ENCODE peak calls at places on chromosome 5, in four cellular contexts. H, G, Q and N are unnamed samples.

GRCh38 chr5:72451771-72452505 is 55.3 kb downstream of the ZNF366 start:
- DNase-seq in H (no peak), G (peak; percentile 75), Q (no peak), N (no peak)

GRCh38 chr5:73946278-73946677 is 320.3 kb downstream of the ARHGEF28 start:
- DNase-seq in Q (peak; percentile 75), G (no peak), H (no peak), N (no peak)

GRCh38 chr5:4720831-4721230 is 419.3 kb upstream of the ADAMTS16 start:
- DNase-seq in G (no peak), Q (no peak), H (no peak), N (no peak)

GRCh38 chr5:12080761-12081160 is 176.5 kb upstream of the CTNND2 start:
- DNase-seq in Q (no peak), H (no peak), G (no peak), N (no peak)

GRCh38 chr5:110478899-110479298 is 247.6 kb downstream of the TMEM232 start:
- DNase-seq in G (no peak), H (no peak), Q (no peak), N (no peak)

GRCh38 chr5:67215592-67216471 is 19.2 kb upstream of the CD180 start:
- DNase-seq in G (peak; percentile 79), Q (peak; percentile 71), H (peak; percentile 62), N (peak; percentile 61)

GRCh38 chr5:83035373-83036170 is 41.6 kb downstream of the TMEM167A start:
- DNase-seq in G (no peak), H (no peak), Q (no peak), N (no peak)

GRCh38 chr5:144189800-144190429 is 19.2 kb downstream of the KCTD16 start:
- DNase-seq in G (peak; percentile 76), Q (no peak), H (no peak), N (no peak)

GRCh38 chr5:56662891-56663290 is 152.5 kb upstream of the MAP3K1 start:
- DNase-seq in G (no peak), H (no peak), Q (no peak), N (no peak)

GRCh38 chr5:37717276-37717612 is 122.6 kb downstream of the GDNF start:
- DNase-seq in Q (no peak), G (no peak), H (no peak), N (no peak)

GRCh38 chr5:172052454-172053236 is 46.2 kb upstream of the FBXW11 start:
- DNase-seq in G (no peak), Q (no peak), H (no peak), N (no peak)

GRCh38 chr5:56286015-56286992 is 53.2 kb upstream of the ANKRD55 start:
- DNase-seq in G (no peak), H (no peak), Q (no peak), N (no peak)

GRCh38 chr5:55638455-55638854 is 73.7 kb downstream of the SLC38A9 start:
- DNase-seq in Q (no peak), H (no peak), G (no peak), N (no peak)

GRCh38 chr5:80094339-80094738 is 59.2 kb downstream of the THBS4 start:
- DNase-seq in H (no peak), G (no peak), Q (no peak), N (no peak)

GRCh38 chr5:35890021-35890740 is 33.5 kb downstream of the IL7R start:
- DNase-seq in H (no peak), G (no peak), Q (no peak), N (no peak)

GRCh38 chr5:36243653-36244052 is 1.9 kb upstream of the NADK2 start:
- DNase-seq in H (no peak), Q (no peak), G (no peak), N (no peak)

GRCh38 chr5:164359260-164359930 is 854.0 kb downstream of the MAT2B start:
- DNase-seq in Q (no peak), H (no peak), G (no peak), N (no peak)

GRCh38 chr5:1636981-1637638 is 113.3 kb upstream of the LPCAT1 start:
- DNase-seq in H (no peak), G (no peak), Q (no peak), N (no peak)

GRCh38 chr5:9437741-9438240 is 108.1 kb downstream of the SEMA5A start:
- DNase-seq in H (no peak), Q (no peak), G (no peak), N (no peak)

GRCh38 chr5:58009754-58010153 is 450.1 kb downstream of the PLK2 start:
- DNase-seq in G (no peak), H (no peak), Q (no peak), N (no peak)

GRCh38 chr5:142862585-142862984 is 92.4 kb downstream of the ARHGAP26 start:
- DNase-seq in Q (no peak), H (no peak), G (no peak), N (no peak)

GRCh38 chr5:139481122-139481533 is 1.4 kb downstream of the STING1 start:
- DNase-seq in H (no peak), Q (no peak), G (no peak), N (no peak)

GRCh38 chr5:173265433-173265832 is 30.4 kb upstream of the NKX2-5 start:
- DNase-seq in G (no peak), Q (peak; percentile 12), H (no peak), N (no peak)

GRCh38 chr5:7857918-7858632 is 7.1 kb upstream of the CFAP90 start:
- DNase-seq in H (no peak), G (no peak), Q (no peak), N (no peak)

GRCh38 chr5:168359820-168360460 is 68.5 kb downstream of the WWC1 start:
- DNase-seq in G (no peak), Q (no peak), H (no peak), N (no peak)

GRCh38 chr5:40736103-40736875 is 19.5 kb downstream of the TTC33 start:
- DNase-seq in Q (peak; percentile 48), H (no peak), G (peak; percentile 37), N (no peak)

GRCh38 chr5:1048861-1049838 is 40.5 kb downstream of the NKD2 start:
- DNase-seq in Q (no peak), H (no peak), G (no peak), N (no peak)

GRCh38 chr5:150298701-150299451 is 3.8 kb downstream of the ARSI start:
- DNase-seq in G (no peak), H (no peak), Q (no peak), N (no peak)

GRCh38 chr5:157193699-157194424 is 13.2 kb downstream of the ITK start:
- DNase-seq in H (no peak), G (no peak), Q (no peak), N (no peak)

GRCh38 chr5:81393430-81393782 is 528 bp downstream of the ACOT12 start:
- DNase-seq in G (no peak), Q (no peak), H (no peak), N (no peak)

GRCh38 chr5:81393783-81394718 is at the start of gene ACOT12:
- DNase-seq in Q (no peak), G (no peak), H (no peak), N (peak; percentile 10)

DNA sequence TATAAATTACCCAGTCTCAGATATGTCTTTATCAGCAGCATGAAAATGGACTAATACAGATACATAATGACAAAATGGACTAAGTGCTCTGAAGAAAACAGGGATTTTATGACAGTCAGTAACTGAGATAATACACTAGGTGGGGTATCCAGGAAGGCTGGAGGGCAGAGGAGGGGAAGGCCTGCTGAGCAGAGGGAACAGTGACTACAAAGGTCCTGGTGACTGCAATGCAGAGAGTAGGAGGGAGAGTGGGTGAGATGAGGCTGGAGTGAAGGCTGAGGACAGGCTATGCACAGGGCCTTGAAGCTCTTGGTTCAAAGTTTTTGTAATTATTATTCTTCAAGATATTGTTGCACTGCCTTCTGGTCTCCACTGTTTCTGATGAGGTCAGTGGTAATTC is 4.9 kb downstream of the ACOT12 start:
- DNase-seq in H (no peak), G (no peak), Q (no peak), N (no peak)
- TF ChIP-seq POLR2AphosphoS5 in H (no peak), G (no peak), Q (no peak), N (no peak)

GRCh38 chr5:117713585-117714198 is 1139.1 kb upstream of the SEMA6A start:
- DNase-seq in H (no peak), Q (no peak), G (no peak), N (no peak)
- TF ChIP-seq TAF1 in H (no peak), Q (no peak), G (no peak), N (no peak)

GRCh38 chr5:95620870-95621838 is 1.3 kb downstream of the GPR150 start:
- DNase-seq in G (no peak), H (peak; percentile 50), Q (no peak), N (peak; percentile 37)
- TF ChIP-seq POLR2A in G (no peak), H (no peak), Q (no peak), N (no peak)

DNA sequence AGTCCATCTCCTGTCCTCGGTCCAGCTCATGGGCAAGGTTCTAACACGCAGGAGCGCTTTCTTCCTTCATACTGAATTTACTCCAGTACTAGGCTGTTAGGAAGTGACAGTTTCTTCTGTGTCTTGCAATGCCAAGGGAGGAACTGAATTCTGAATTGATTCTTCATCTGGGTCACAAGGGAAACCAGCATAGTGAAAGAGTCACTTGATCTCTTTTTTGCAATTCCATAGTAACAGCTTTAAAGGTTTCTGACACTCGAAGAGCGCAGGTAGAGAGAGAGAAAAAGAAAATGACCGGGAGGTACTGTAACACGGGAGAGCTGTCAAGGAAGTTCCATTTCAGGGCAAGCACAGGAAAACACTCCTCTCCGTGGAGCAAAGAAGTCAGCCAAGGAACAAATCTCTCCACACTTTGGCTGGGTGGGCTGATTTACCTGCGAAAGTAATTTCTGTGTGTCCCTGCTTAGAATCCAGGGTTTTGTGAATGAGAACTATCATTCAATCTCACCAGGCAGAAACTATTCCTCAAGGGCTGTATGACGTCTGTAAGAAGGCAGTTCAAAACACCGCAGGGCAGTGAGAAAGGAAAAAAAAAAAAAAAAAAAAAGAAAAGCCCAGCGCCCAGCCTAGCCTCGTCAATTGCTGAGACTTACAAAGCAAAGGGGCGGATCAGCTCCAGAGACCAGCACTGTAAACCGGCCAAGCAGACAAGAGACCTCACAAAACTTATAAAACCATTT is 617.8 kb downstream of the PDE4D start:
- DNase-seq in Q (no peak), G (no peak), H (no peak), N (no peak)
- TF ChIP-seq POLR2AphosphoS5 in Q (no peak), G (no peak), H (no peak), N (no peak)